ENCODE peak calls at places on chromosomes 13 and 19, in four cellular contexts. Z, X, T and G are unnamed samples.
A peak's percentile ranks its signal among the peaks of the same experiment; 100 is the strongest.

GRCh38 chr19:37304190-37304883 is 66.6 kb upstream of the ZNF527 start:
- DNase-seq in Z (no peak), X (peak; percentile 5), T (no peak), G (peak; percentile 78)

GRCh38 chr13:36924001-36924400 is 4.0 kb upstream of the SMAD9 start:
- DNase-seq in Z (no peak), X (no peak), T (no peak), G (no peak)

GRCh38 chr19:1470864-1471513 is 8.0 kb downstream of the C19orf25 start:
- DNase-seq in Z (no peak), X (no peak), T (peak; percentile 65), G (peak; percentile 83)

GRCh38 chr19:45528149-45528743 is 21.0 kb downstream of the VASP start:
- DNase-seq in Z (peak; percentile 21), X (peak; percentile 52), T (no peak), G (peak; percentile 65)

GRCh38 chr13:45206340-45206739 is 5.5 kb upstream of the KCTD4 start:
- DNase-seq in Z (peak; percentile 85), X (peak; percentile 89), T (no peak), G (no peak)

GRCh38 chr13:44629465-44630183 is 53.5 kb upstream of the TSC22D1 start:
- DNase-seq in Z (peak; percentile 88), X (no peak), T (no peak), G (no peak)

GRCh38 chr13:23709521-23709920 is 139.3 kb downstream of the TNFRSF19 start:
- DNase-seq in Z (no peak), X (no peak), T (no peak), G (no peak)

GRCh38 chr13:80668452-80668851 is 327.5 kb upstream of the SPRY2 start:
- DNase-seq in Z (no peak), X (no peak), T (no peak), G (no peak)

GRCh38 chr19:19531951-19532805 is 3.5 kb downstream of the YJEFN3 start:
- DNase-seq in Z (peak; percentile 73), X (peak; percentile 58), T (peak; percentile 67), G (peak; percentile 88)